ENCODE peak calls at places on chromosomes 4 and X, in seven cellular contexts. K is GM23338, V is PC-9, N is cardiac muscle cell, H is ovary, S is psoas muscle, O is suprapubic skin. F is an unnamed sample. For H3K4me1, the result is how much of the 10 kb centered on the place peaks cover.

GRCh38 chr4:30434656-30435055 is 285.5 kb upstream of the PCDH7 start:
- DNase-seq in K (no peak), V (no peak), N (no peak), H (no peak), S (no peak), O (no peak), F (no peak)

GRCh38 chr4:145565328-145565727 is 53.9 kb upstream of the MMAA start:
- DNase-seq in K (no peak), V (no peak), N (no peak), H (no peak), S (no peak), O (no peak), F (no peak)

GRCh38 chr4:1058198-1058996 is 47.0 kb downstream of the FGFRL1 start:
- DNase-seq in K (no peak), V (no peak), N (peak), H (peak), S (no peak), O (peak), F (no peak)

GRCh38 chrX:23803931-23804381 is 21.0 kb downstream of the SAT1 start:
- DNase-seq in K (no peak), V (peak), N (no peak), H (no peak), S (peak), O (peak), F (peak)

GRCh38 chr4:121182296-121182695 is 18.2 kb upstream of the TNIP3 start:
- DNase-seq in K (no peak), V (no peak), N (peak), H (no peak), S (no peak), O (no peak), F (no peak)

GRCh38 chr4:121658125-121658524 is 38.7 kb downstream of the ANXA5 start:
- DNase-seq in K (no peak), V (no peak), N (no peak), H (no peak), S (no peak), O (no peak), F (no peak)

GRCh38 chr4:36638273-36638811 is 356.9 kb downstream of the DTHD1 start:
- DNase-seq in K (peak), V (no peak), N (no peak), H (no peak), S (no peak), O (no peak), F (no peak)

GRCh38 chrX:116272328-116272727 is 101.8 kb downstream of the AGTR2 start:
- DNase-seq in K (peak), V (peak), N (no peak), H (no peak), S (no peak), O (no peak), F (no peak)

GRCh38 chr4:55512077-55512476 is 34.6 kb downstream of the CLOCK start:
- DNase-seq in K (no peak), V (no peak), N (no peak), H (no peak), S (no peak), O (no peak), F (no peak)

GRCh38 chr4:140116442-140117104 is 37.4 kb downstream of the MAML3 start:
- DNase-seq in K (peak), V (peak), N (no peak), H (no peak), S (no peak), O (no peak), F (no peak)

GRCh38 chr4:183906736-183907651 is 1.9 kb downstream of the STOX2 start:
- DNase-seq in K (peak), V (no peak), N (peak), H (peak), S (peak), O (no peak), F (no peak)

GRCh38 chr4:29708473-29708872 is 1011.7 kb upstream of the PCDH7 start:
- DNase-seq in K (no peak), V (no peak), N (no peak), H (no peak), S (no peak), O (no peak), F (no peak)

GRCh38 chr4:118270492-118270891 is 82.3 kb downstream of the PRSS12 start:
- DNase-seq in K (peak), V (peak), N (peak), H (no peak), S (no peak), O (no peak), F (no peak)

GRCh38 chr4:39124885-39125599 is 57.3 kb upstream of the WDR19 start:
- DNase-seq in K (no peak), V (no peak), N (no peak), H (no peak), S (no peak), O (no peak), F (no peak)

GRCh38 chrX:153494541-153495361 is at the start of gene BGN:
- DNase-seq in K (peak), V (no peak), N (peak), H (peak), S (peak), O (no peak), F (no peak)

GRCh38 chr4:131566026-131566425 is 1583.1 kb upstream of the PCDH10 start:
- DNase-seq in K (no peak), V (no peak), N (no peak), H (no peak), S (no peak), O (no peak), F (no peak)

GRCh38 chrX:41449615-41450014 is 2.5 kb downstream of the NYX start:
- DNase-seq in K (no peak), V (no peak), N (peak), H (no peak), S (no peak), O (no peak), F (no peak)

GRCh38 chr4:128241425-128241913 is 46.1 kb downstream of the PGRMC2 start:
- DNase-seq in K (no peak), V (peak), N (no peak), H (no peak), S (peak), O (peak), F (no peak)

GRCh38 chr4:81353861-81354260 is 117.8 kb downstream of the RASGEF1B start:
- DNase-seq in K (no peak), V (no peak), N (no peak), H (no peak), S (no peak), O (no peak), F (no peak)

GRCh38 chr4:142559986-142560385 is 286.1 kb downstream of the INPP4B start:
- DNase-seq in K (no peak), V (no peak), N (no peak), H (no peak), S (no peak), O (no peak), F (no peak)

GRCh38 chr4:112736718-112737135 is 99.8 kb downstream of the LARP7 start:
- DNase-seq in K (no peak), V (no peak), N (no peak), H (no peak), S (no peak), O (no peak), F (no peak)

GRCh38 chr4:168766537-168767316 is 243.3 kb downstream of the CBR4 start:
- DNase-seq in K (no peak), V (peak), N (no peak), H (no peak), S (no peak), O (no peak), F (no peak)

DNA sequence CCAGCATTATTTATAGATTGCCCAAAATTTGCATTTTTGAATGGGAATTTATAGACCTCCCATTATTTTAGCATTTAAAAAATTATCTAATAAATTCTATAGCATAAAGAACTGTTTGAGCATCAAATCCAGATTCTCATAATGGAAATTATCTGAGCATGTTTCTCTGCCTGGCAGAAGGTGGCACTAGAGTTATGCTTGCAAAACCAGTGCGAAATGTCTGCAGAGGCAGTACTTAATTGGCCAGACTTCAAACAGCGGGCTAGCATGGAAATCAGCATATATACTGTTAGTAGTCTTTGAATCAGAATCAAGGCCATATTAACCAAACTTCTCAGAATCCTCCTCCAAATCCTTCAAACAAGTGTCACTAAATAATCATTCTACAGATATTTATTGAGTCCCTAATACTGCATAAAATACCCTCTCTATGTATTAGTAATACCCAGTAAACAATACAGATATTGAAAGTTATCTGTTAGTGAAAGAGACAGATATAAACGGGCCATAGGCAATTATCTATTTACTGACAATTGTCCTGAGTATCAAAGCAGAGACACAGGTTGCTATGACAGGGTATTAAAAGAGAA is 78.7 kb upstream of the DCLK2 start:
- DNase-seq in K (peak), V (no peak), N (peak), H (no peak), S (no peak), O (no peak), F (no peak)
- TF ChIP-seq CTCF in K (peak), V (peak), N (peak), H (peak), S (peak), O (peak), F (peak)

DNA sequence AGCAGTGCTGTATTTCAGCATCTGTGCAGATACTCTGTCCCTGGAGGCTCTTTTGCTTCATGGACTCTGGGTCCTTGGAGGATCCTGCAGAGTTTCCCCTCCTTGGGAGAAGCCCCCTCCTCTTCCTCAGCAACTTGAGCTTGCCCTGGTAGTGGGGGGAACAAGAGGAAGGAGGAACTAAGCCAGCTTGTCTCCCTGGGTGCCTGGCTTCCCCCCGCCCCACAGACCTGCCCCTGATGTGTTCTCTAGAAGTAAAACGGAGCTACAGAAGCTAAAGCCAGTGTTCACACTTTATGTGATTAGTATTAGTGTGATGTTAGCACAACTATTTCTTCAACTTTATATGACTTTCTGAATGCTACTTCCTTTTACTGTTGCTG is 10.6 kb downstream of the RGS12 start:
- DNase-seq in K (no peak), V (no peak), N (no peak), H (no peak), S (no peak), O (no peak), F (no peak)
- H3K4me1 ChIP-seq in K (under half), V (under half), N (half or more), H (under half), S (under half), O (under half), F (half or more)

GRCh38 chr4:163923092-163923491 is 428.6 kb downstream of the TMA16 start:
- DNase-seq in K (no peak), V (no peak), N (no peak), H (no peak), S (no peak), O (no peak), F (no peak)
- TF ChIP-seq CTCF in K (no peak), V (no peak), N (no peak), H (no peak), S (no peak), O (no peak), F (no peak)

DNA sequence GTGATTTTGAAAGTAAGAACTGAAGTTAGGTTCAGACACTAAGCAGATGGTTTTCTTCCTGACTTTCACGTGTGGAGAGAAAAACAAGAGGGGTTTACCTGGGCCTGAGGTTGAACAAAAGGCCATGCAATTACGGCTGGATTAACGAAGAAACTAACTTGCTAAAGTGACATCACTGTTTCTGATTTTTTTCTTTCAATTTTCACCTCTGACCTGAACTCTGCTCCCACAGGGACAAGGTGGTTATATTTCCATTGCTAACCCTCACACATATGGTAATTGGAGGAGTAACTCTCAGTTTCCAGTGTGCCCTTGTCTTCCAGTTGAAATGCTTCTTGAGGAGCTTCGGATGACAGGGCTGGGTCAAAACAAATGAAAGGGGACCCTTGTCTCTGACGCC is 38.0 kb downstream of the MSN start:
- DNase-seq in K (no peak), V (no peak), N (no peak), H (no peak), S (no peak), O (no peak), F (no peak)
- H3K4me1 ChIP-seq in K (under half), V (under half), N (under half), H (under half), S (under half), O (under half), F (half or more)

GRCh38 chrX:92232182-92232581 is 453.0 kb downstream of the PCDH11X start:
- DNase-seq in K (peak), V (no peak), N (peak), H (no peak), S (no peak), O (no peak), F (no peak)
- TF ChIP-seq CTCF in K (peak), V (peak), N (no peak), H (no peak), S (peak), O (peak), F (no peak)

GRCh38 chr4:22430626-22431025 is 85.2 kb downstream of the ADGRA3 start:
- DNase-seq in K (no peak), V (no peak), N (no peak), H (no peak), S (no peak), O (no peak), F (no peak)
- H3K4me1 ChIP-seq in K (under half), V (under half), N (under half), H (under half), S (under half), O (under half), F (under half)

DNA sequence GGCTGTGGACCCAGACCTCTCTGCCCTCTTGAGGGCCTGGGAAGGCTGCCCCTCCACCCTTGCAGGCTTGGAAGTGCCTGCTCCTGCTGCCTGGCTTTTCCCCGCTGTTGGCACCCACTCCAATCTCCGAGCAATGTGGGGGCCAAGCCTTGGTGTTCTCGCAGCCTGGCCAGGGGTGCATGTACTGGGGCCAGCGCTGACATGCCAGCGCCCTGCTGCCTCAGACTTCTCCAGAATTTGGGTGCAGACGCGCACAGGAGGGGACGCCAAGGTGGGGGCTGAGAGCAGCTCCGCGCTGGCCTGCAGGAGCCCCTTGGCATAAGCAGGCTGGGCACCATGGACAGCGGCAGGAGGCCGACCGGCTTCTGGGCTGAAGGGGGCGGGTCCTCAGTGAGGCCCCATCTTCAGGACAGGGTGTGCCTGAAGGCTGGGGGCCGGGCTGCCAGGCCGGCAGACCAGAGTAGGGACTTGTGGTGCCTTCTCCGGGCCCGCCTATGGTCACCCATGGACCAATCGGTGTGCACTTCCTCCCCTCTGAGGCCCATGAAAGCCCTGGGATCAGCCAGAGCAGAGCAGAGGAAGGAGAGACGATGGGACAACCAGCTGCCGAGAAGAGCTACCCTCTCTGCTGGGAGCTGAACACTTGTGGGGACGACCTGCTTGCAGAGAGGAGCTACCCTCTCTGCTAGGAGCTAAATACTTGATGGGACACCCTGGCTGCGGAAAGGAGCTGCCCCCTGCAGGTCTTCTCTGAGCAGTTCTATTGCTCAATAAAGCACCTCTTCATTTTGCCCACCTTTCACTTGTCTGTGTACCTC is 118.3 kb downstream of the DNAAF6 start:
- DNase-seq in K (peak), V (no peak), N (peak), H (peak), S (peak), O (no peak), F (peak)
- TF ChIP-seq CTCF in K (peak), V (peak), N (peak), H (no peak), S (no peak), O (no peak), F (no peak)

DNA sequence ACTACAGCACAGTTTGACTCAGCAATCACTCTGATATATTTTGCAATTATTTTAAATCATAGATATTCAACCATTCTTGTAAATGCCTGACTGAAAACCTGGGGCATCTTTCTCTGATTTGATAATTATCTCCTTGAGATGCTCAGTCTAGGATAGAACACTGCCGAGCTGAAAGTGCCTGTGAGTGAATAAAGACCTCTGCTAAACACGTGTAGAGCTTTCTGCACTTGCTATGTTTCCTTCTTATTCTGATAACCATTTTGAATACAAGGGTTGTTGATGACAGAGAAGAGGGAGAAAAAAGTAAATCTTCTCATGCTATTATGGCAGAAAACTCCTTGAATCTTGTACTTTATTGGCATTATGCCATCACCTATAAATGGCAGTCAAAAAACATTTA is 1843.4 kb upstream of the IGFBP7 start:
- DNase-seq in K (no peak), V (no peak), N (no peak), H (no peak), S (no peak), O (no peak), F (no peak)
- H3K4me1 ChIP-seq in K (under half), V (under half), N (under half), H (under half), S (under half), O (under half), F (under half)

GRCh38 chr4:87505862-87506261 is 23.3 kb downstream of the SPARCL1 start:
- DNase-seq in K (peak), V (no peak), N (no peak), H (no peak), S (no peak), O (no peak), F (no peak)
- TF ChIP-seq CTCF in K (peak), V (no peak), N (peak), H (no peak), S (no peak), O (no peak), F (no peak)

GRCh38 chr4:150158041-150158440 is 79.8 kb downstream of the DCLK2 start:
- DNase-seq in K (no peak), V (no peak), N (no peak), H (no peak), S (no peak), O (no peak), F (no peak)

GRCh38 chr4:150156543-150156942 is 78.3 kb downstream of the DCLK2 start:
- DNase-seq in K (no peak), V (no peak), N (no peak), H (no peak), S (no peak), O (no peak), F (no peak)

GRCh38 chr4:150164956-150165355 is 86.7 kb downstream of the DCLK2 start:
- DNase-seq in K (no peak), V (peak), N (no peak), H (no peak), S (no peak), O (no peak), F (no peak)

GRCh38 chr4:150164055-150164454 is 85.8 kb downstream of the DCLK2 start:
- DNase-seq in K (no peak), V (no peak), N (no peak), H (no peak), S (no peak), O (no peak), F (no peak)

GRCh38 chr4:150160473-150160872 is 82.2 kb downstream of the DCLK2 start:
- DNase-seq in K (no peak), V (no peak), N (no peak), H (no peak), S (no peak), O (no peak), F (no peak)
- H3K4me1 ChIP-seq in K (under half), V (under half), N (under half), H (under half), S (under half), O (under half), F (under half)

F was measured in lower lobe of right lung.